ENCODE peak calls at places on chromosomes 1 and 21, in ten cellular contexts. Z is H1; Q is stimulated activated CD4-positive, alpha-beta T cell treated with anti-CD3 and anti-CD28 coated beads, Interleukin-2, amount 100 ng/mL, for 4 hours; A is fibroblast of pulmonary artery; L is HTR-8/SVneo; T is EH; S is hippocampal formation; W is NCI-H1092; F is ecto neural progenitor cell; G is PC-3. Y is an unnamed sample.

GRCh38 chr21:27476696-27477095 is 509.8 kb upstream of the ADAMTS5 start:
- DNase-seq in Z (no peak), Q (no peak), A (peak), L (peak), T (peak), S (no peak), W (no peak), F (no peak), G (no peak), Y (peak)

GRCh38 chr1:1347663-1348419 is 1.4 kb downstream of the DVL1 start:
- DNase-seq in Z (no peak), Q (no peak), A (no peak), L (peak), T (peak), S (no peak), W (no peak), F (peak), G (peak), Y (no peak)

GRCh38 chr1:63563745-63564144 is 29.5 kb upstream of the PGM1 start:
- DNase-seq in Z (no peak), Q (no peak), A (no peak), L (no peak), T (no peak), S (no peak), W (no peak), F (no peak), G (no peak), Y (no peak)

GRCh38 chr21:35473496-35473895 is 424.4 kb upstream of the RUNX1 start:
- DNase-seq in Z (no peak), Q (no peak), A (no peak), L (no peak), T (no peak), S (no peak), W (no peak), F (no peak), G (no peak), Y (no peak)

GRCh38 chr1:198620951-198621824 is 17.7 kb upstream of the PTPRC start:
- DNase-seq in Z (no peak), Q (peak), A (no peak), L (no peak), T (no peak), S (no peak), W (no peak), F (no peak), G (no peak), Y (no peak)

GRCh38 chr1:44973645-44974044 is 12.8 kb downstream of the EIF2B3 start:
- DNase-seq in Z (no peak), Q (no peak), A (no peak), L (no peak), T (no peak), S (no peak), W (no peak), F (no peak), G (no peak), Y (peak)

GRCh38 chr1:240946926-240947325 is 335.0 kb upstream of the GREM2 start:
- DNase-seq in Z (no peak), Q (no peak), A (peak), L (peak), T (peak), S (no peak), W (no peak), F (no peak), G (peak), Y (peak)

GRCh38 chr21:27647401-27647800 is 680.5 kb upstream of the ADAMTS5 start:
- DNase-seq in Z (no peak), Q (no peak), A (peak), L (no peak), T (no peak), S (no peak), W (no peak), F (no peak), G (no peak), Y (peak)

GRCh38 chr1:24438423-24438901 is 22.9 kb downstream of the NIPAL3 start:
- DNase-seq in Z (no peak), Q (no peak), A (peak), L (no peak), T (peak), S (peak), W (no peak), F (peak), G (no peak), Y (no peak)

GRCh38 chr1:8211620-8212442 is 106.1 kb upstream of the SLC45A1 start:
- DNase-seq in Z (no peak), Q (no peak), A (peak), L (peak), T (peak), S (no peak), W (no peak), F (no peak), G (peak), Y (peak)

GRCh38 chr1:39387452-39387851 is 104.0 kb upstream of the BMP8A start:
- DNase-seq in Z (no peak), Q (no peak), A (peak), L (peak), T (peak), S (no peak), W (no peak), F (no peak), G (peak), Y (peak)

GRCh38 chr1:204344665-204345064 is 15.1 kb downstream of the PLEKHA6 start:
- DNase-seq in Z (no peak), Q (no peak), A (peak), L (peak), T (peak), S (no peak), W (no peak), F (no peak), G (no peak), Y (peak)

GRCh38 chr1:111471012-111471411 is 2.8 kb upstream of the C1orf162 start:
- DNase-seq in Z (no peak), Q (peak), A (no peak), L (no peak), T (no peak), S (no peak), W (no peak), F (no peak), G (no peak), Y (no peak)

GRCh38 chr21:34152500-34152899 is 79.1 kb downstream of the MRPS6 start:
- DNase-seq in Z (no peak), Q (no peak), A (no peak), L (no peak), T (no peak), S (no peak), W (no peak), F (no peak), G (no peak), Y (no peak)

GRCh38 chr1:225921734-225922709 is 2.0 kb downstream of the PYCR2 start:
- DNase-seq in Z (no peak), Q (no peak), A (no peak), L (no peak), T (no peak), S (no peak), W (no peak), F (no peak), G (peak), Y (no peak)

GRCh38 chr21:45248893-45249381 is 38.8 kb downstream of the POFUT2 start:
- DNase-seq in Z (no peak), Q (no peak), A (peak), L (no peak), T (peak), S (peak), W (no peak), F (peak), G (no peak), Y (no peak)

GRCh38 chr1:44630116-44630515 is 44.2 kb downstream of the TMEM53 start:
- DNase-seq in Z (no peak), Q (no peak), A (no peak), L (no peak), T (peak), S (no peak), W (no peak), F (no peak), G (no peak), Y (peak)

GRCh38 chr1:31102501-31102950 is 37.0 kb upstream of the PUM1 start:
- DNase-seq in Z (no peak), Q (no peak), A (peak), L (peak), T (peak), S (no peak), W (no peak), F (no peak), G (peak), Y (peak)

GRCh38 chr1:228752604-228753132 is 17.4 kb downstream of the RHOU start:
- DNase-seq in Z (no peak), Q (no peak), A (no peak), L (no peak), T (no peak), S (no peak), W (no peak), F (no peak), G (no peak), Y (no peak)

GRCh38 chr21:43985690-43986251 is 26.3 kb upstream of the TRAPPC10 start:
- DNase-seq in Z (no peak), Q (no peak), A (no peak), L (no peak), T (no peak), S (no peak), W (no peak), F (peak), G (no peak), Y (no peak)

GRCh38 chr1:177413982-177414654 is 243.4 kb downstream of the BRINP2 start:
- DNase-seq in Z (no peak), Q (no peak), A (no peak), L (no peak), T (no peak), S (no peak), W (no peak), F (no peak), G (no peak), Y (no peak)

GRCh38 chr1:87134061-87134460 is 194.6 kb upstream of the LMO4 start:
- DNase-seq in Z (no peak), Q (no peak), A (no peak), L (no peak), T (peak), S (peak), W (no peak), F (no peak), G (no peak), Y (no peak)

GRCh38 chr1:244096691-244097090 is 45.6 kb downstream of the ZBTB18 start:
- DNase-seq in Z (no peak), Q (no peak), A (no peak), L (no peak), T (no peak), S (no peak), W (no peak), F (no peak), G (no peak), Y (no peak)

GRCh38 chr1:180155202-180155682 is 573 bp downstream of the QSOX1 start:
- DNase-seq in Z (no peak), Q (peak), A (no peak), L (no peak), T (peak), S (no peak), W (no peak), F (no peak), G (no peak), Y (no peak)

GRCh38 chr1:17098440-17099317 is 20.6 kb downstream of the PADI2 start:
- DNase-seq in Z (no peak), Q (no peak), A (peak), L (no peak), T (peak), S (no peak), W (no peak), F (no peak), G (no peak), Y (no peak)

GRCh38 chr1:60753508-60753907 is 328.9 kb upstream of the NFIA start:
- DNase-seq in Z (no peak), Q (no peak), A (no peak), L (no peak), T (no peak), S (no peak), W (no peak), F (no peak), G (no peak), Y (no peak)

GRCh38 chr1:157000686-157001085 is 44.9 kb downstream of the ARHGEF11 start:
- DNase-seq in Z (no peak), Q (no peak), A (peak), L (no peak), T (peak), S (no peak), W (no peak), F (no peak), G (peak), Y (peak)

GRCh38 chr1:210347112-210347511 is 18.4 kb downstream of the HHAT start:
- DNase-seq in Z (no peak), Q (no peak), A (no peak), L (no peak), T (peak), S (no peak), W (no peak), F (no peak), G (no peak), Y (peak)

Y was measured in amniotic epithelial cell.